ENCODE peak calls at places on chromosomes 2 and 18, in six cellular contexts. One of them, this sample, is unnamed.

GRCh38 chr2:43269074-43269572 is 42.7 kb upstream of the ZFP36L2 start:
- DNase-seq in HT1080: peak; percentile 95
- DNase-seq in mammary epithelial cell: no peak
- DNase-seq in A549: no peak
- DNase-seq in amygdala: peak; percentile 9
- DNase-seq in GM03348: peak; percentile 93
- DNase-seq in this sample: peak; percentile 78

GRCh38 chr2:12764075-12764722 is 47.5 kb downstream of the TRIB2 start:
- DNase-seq in GM03348: peak; percentile 72
- DNase-seq in A549: no peak
- DNase-seq in mammary epithelial cell: peak; percentile 24
- DNase-seq in HT1080: peak; percentile 44
- DNase-seq in amygdala: no peak
- DNase-seq in this sample: no peak

GRCh38 chr2:211454684-211455083 is 898.3 kb downstream of the CPS1 start:
- DNase-seq in A549: no peak
- DNase-seq in amygdala: no peak
- DNase-seq in GM03348: no peak
- DNase-seq in HT1080: no peak
- DNase-seq in mammary epithelial cell: no peak
- DNase-seq in this sample: no peak

GRCh38 chr2:176584333-176584732 is 315.1 kb downstream of the MTX2 start:
- DNase-seq in GM03348: peak; percentile 26
- DNase-seq in mammary epithelial cell: peak; percentile 58
- DNase-seq in amygdala: no peak
- DNase-seq in A549: peak; percentile 8
- DNase-seq in HT1080: peak; percentile 32
- DNase-seq in this sample: no peak

GRCh38 chr2:25982273-25982967 is at the start of gene KIF3C:
- DNase-seq in GM03348: peak; percentile 85
- DNase-seq in A549: peak; percentile 82
- DNase-seq in mammary epithelial cell: peak; percentile 70
- DNase-seq in amygdala: peak; percentile 78
- DNase-seq in HT1080: peak; percentile 64
- DNase-seq in this sample: peak; percentile 64

GRCh38 chr18:37176307-37176934 is 347.5 kb downstream of the KIAA1328 start:
- DNase-seq in HT1080: no peak
- DNase-seq in mammary epithelial cell: peak; percentile 40
- DNase-seq in A549: no peak
- DNase-seq in GM03348: no peak
- DNase-seq in amygdala: no peak
- DNase-seq in this sample: no peak

GRCh38 chr18:79787527-79788095 is 10.1 kb upstream of the KCNG2 start:
- DNase-seq in amygdala: no peak
- DNase-seq in HT1080: no peak
- DNase-seq in mammary epithelial cell: no peak
- DNase-seq in GM03348: no peak
- DNase-seq in A549: no peak
- DNase-seq in this sample: no peak

GRCh38 chr2:31217465-31218200 is at the start of gene CAPN14:
- DNase-seq in HT1080: peak; percentile 23
- DNase-seq in mammary epithelial cell: peak; percentile 32
- DNase-seq in amygdala: no peak
- DNase-seq in A549: no peak
- DNase-seq in GM03348: no peak
- DNase-seq in this sample: peak; percentile 18